ENCODE peak calls at places on chromosomes 3 and 15, in eight cellular contexts. K is HFFc6; E is tibial artery; M is A673; N is CD8-positive, alpha-beta T cell; A is HCT116; W is transverse colon; Z is A549. B is an unnamed sample.
A peak's percentile ranks its signal among the peaks of the same experiment; 100 is the strongest.

GRCh38 chr3:59103552-59103951 is 53.7 kb upstream of the CFAP20DC start:
- DNase-seq in K (no peak), E (no peak), M (no peak), N (no peak), A (no peak), W (no peak), Z (no peak), B (no peak)

GRCh38 chr15:92668086-92668485 is 12.5 kb upstream of the FAM174B start:
- DNase-seq in K (no peak), E (no peak), M (no peak), N (no peak), A (no peak), W (no peak), Z (no peak), B (no peak)

GRCh38 chr3:140288575-140288974 is 353.6 kb downstream of the CLSTN2 start:
- DNase-seq in K (no peak), E (no peak), M (peak; percentile 37), N (no peak), A (no peak), W (no peak), Z (no peak), B (no peak)

GRCh38 chr3:65935724-65936123 is 103.0 kb downstream of the MAGI1 start:
- DNase-seq in K (no peak), E (no peak), M (no peak), N (no peak), A (no peak), W (no peak), Z (no peak), B (no peak)

GRCh38 chr15:89400997-89401590 is 66.5 kb upstream of the POLG start:
- DNase-seq in K (no peak), E (no peak), M (no peak), N (no peak), A (no peak), W (no peak), Z (no peak), B (no peak)

GRCh38 chr3:59791774-59792308 is 742.0 kb upstream of the CFAP20DC start:
- DNase-seq in K (no peak), E (no peak), M (no peak), N (no peak), A (no peak), W (no peak), Z (no peak), B (no peak)

GRCh38 chr3:72245183-72245811 is 460.3 kb upstream of the PROK2 start:
- DNase-seq in K (no peak), E (peak; percentile 68), M (no peak), N (no peak), A (no peak), W (no peak), Z (no peak), B (no peak)

GRCh38 chr15:66931768-66932633 is 133.4 kb upstream of the SMAD3 start:
- DNase-seq in K (peak; percentile 63), E (peak; percentile 19), M (peak; percentile 63), N (no peak), A (peak; percentile 52), W (peak; percentile 79), Z (peak; percentile 97), B (peak; percentile 33)

GRCh38 chr15:59410448-59410896 is 27.5 kb upstream of the FAM81A start:
- DNase-seq in K (no peak), E (no peak), M (no peak), N (no peak), A (no peak), W (peak; percentile 58), Z (peak; percentile 75), B (no peak)

GRCh38 chr3:99781761-99782160 is 35.9 kb upstream of the CMSS1 start:
- DNase-seq in K (peak; percentile 41), E (no peak), M (no peak), N (no peak), A (no peak), W (no peak), Z (no peak), B (no peak)

GRCh38 chr15:63453181-63453905 is 51.0 kb upstream of the USP3 start:
- DNase-seq in K (no peak), E (no peak), M (no peak), N (no peak), A (no peak), W (no peak), Z (no peak), B (no peak)

GRCh38 chr15:41917767-41918430 is 24.0 kb upstream of the SPTBN5 start:
- DNase-seq in K (peak; percentile 70), E (no peak), M (no peak), N (no peak), A (peak; percentile 57), W (no peak), Z (peak; percentile 31), B (peak; percentile 67)

GRCh38 chr15:73632670-73633058 is 525 bp downstream of the NPTN start:
- DNase-seq in K (no peak), E (peak; percentile 24), M (no peak), N (no peak), A (no peak), W (no peak), Z (no peak), B (no peak)

GRCh38 chr15:79050977-79051376 is 39.6 kb downstream of the RASGRF1 start:
- DNase-seq in K (no peak), E (no peak), M (no peak), N (no peak), A (no peak), W (no peak), Z (no peak), B (no peak)

GRCh38 chr3:112128843-112129727 is 4.0 kb downstream of the GCSAM start:
- DNase-seq in K (peak; percentile 66), E (no peak), M (no peak), N (peak; percentile 26), A (no peak), W (no peak), Z (peak; percentile 3), B (no peak)

GRCh38 chr3:172517859-172518466 is 5.3 kb downstream of the TNFSF10 start:
- DNase-seq in K (no peak), E (no peak), M (no peak), N (no peak), A (no peak), W (no peak), Z (no peak), B (no peak)

GRCh38 chr3:138370321-138370720 is 21.9 kb downstream of the MRAS start:
- DNase-seq in K (no peak), E (no peak), M (no peak), N (no peak), A (no peak), W (no peak), Z (no peak), B (no peak)

GRCh38 chr15:99620178-99620577 is 54.4 kb downstream of the MEF2A start:
- DNase-seq in K (no peak), E (no peak), M (no peak), N (no peak), A (no peak), W (no peak), Z (no peak), B (no peak)

GRCh38 chr3:87792532-87793321 is 266.1 kb downstream of the CGGBP1 start:
- DNase-seq in K (no peak), E (no peak), M (peak; percentile 81), N (no peak), A (no peak), W (no peak), Z (peak; percentile 31), B (no peak)

GRCh38 chr3:2166552-2166951 is 67.9 kb downstream of the CNTN4 start:
- DNase-seq in K (no peak), E (no peak), M (peak; percentile 39), N (no peak), A (no peak), W (no peak), Z (peak; percentile 6), B (no peak)
- TF ChIP-seq CTCF in K (no peak), E (no peak), M (peak; percentile 56), N (no peak), A (no peak), W (peak; percentile 14), Z (no peak), B (no peak)

GRCh38 chr3:128588147-128588546 is 62.5 kb downstream of the RPN1 start:
- DNase-seq in K (no peak), E (no peak), M (no peak), N (no peak), A (no peak), W (no peak), Z (no peak), B (no peak)

GRCh38 chr3:128587391-128587790 is 63.2 kb downstream of the RPN1 start:
- DNase-seq in K (no peak), E (no peak), M (no peak), N (no peak), A (no peak), W (no peak), Z (no peak), B (no peak)

GRCh38 chr3:128591728-128592426 is 58.7 kb downstream of the RPN1 start:
- DNase-seq in K (no peak), E (no peak), M (no peak), N (no peak), A (no peak), W (no peak), Z (no peak), B (no peak)

GRCh38 chr3:128592891-128593290 is 57.7 kb downstream of the RPN1 start:
- DNase-seq in K (no peak), E (no peak), M (no peak), N (no peak), A (no peak), W (no peak), Z (no peak), B (no peak)

GRCh38 chr3:128590948-128591347 is 59.7 kb downstream of the RPN1 start:
- DNase-seq in K (no peak), E (no peak), M (no peak), N (no peak), A (no peak), W (no peak), Z (no peak), B (no peak)
- TF ChIP-seq CTCF in K (peak; percentile 46), E (no peak), M (peak; percentile 44), N (no peak), A (peak; percentile 44), W (no peak), Z (no peak), B (no peak)

GRCh38 chr3:10950476-10951294 is 41.9 kb upstream of the SLC6A1 start:
- DNase-seq in K (peak; percentile 39), E (no peak), M (peak; percentile 69), N (no peak), A (peak; percentile 27), W (no peak), Z (peak; percentile 53), B (no peak)
- TF ChIP-seq CTCF in K (peak; percentile 80), E (peak; percentile 39), M (peak; percentile 69), N (no peak), A (peak; percentile 75), W (peak; percentile 35), Z (peak; percentile 71), B (peak; percentile 61)

GRCh38 chr3:197027896-197028710 is 1.5 kb downstream of the MELTF start:
- DNase-seq in K (no peak), E (no peak), M (no peak), N (no peak), A (no peak), W (no peak), Z (no peak), B (no peak)

GRCh38 chr3:197031315-197032285 is 2.0 kb upstream of the MELTF start:
- DNase-seq in K (peak; percentile 99), E (peak; percentile 89), M (peak; percentile 91), N (no peak), A (peak; percentile 99), W (peak; percentile 73), Z (peak; percentile 98), B (peak; percentile 87)

GRCh38 chr3:197030379-197031314 is 1.0 kb upstream of the MELTF start:
- DNase-seq in K (no peak), E (no peak), M (no peak), N (no peak), A (no peak), W (no peak), Z (no peak), B (no peak)

GRCh38 chr3:197028711-197029510 is 706 bp downstream of the MELTF start:
- DNase-seq in K (no peak), E (no peak), M (peak; percentile 37), N (no peak), A (no peak), W (peak; percentile 24), Z (peak; percentile 25), B (no peak)

GRCh38 chr3:197029511-197030167 is at the start of gene MELTF:
- DNase-seq in K (no peak), E (no peak), M (peak; percentile 62), N (peak; percentile 55), A (no peak), W (peak; percentile 72), Z (peak; percentile 75), B (no peak)
- TF ChIP-seq CTCF in K (peak; percentile 91), E (peak; percentile 41), M (peak; percentile 60), N (peak; percentile 72), A (no peak), W (peak; percentile 93), Z (peak; percentile 76), B (peak; percentile 61)